ENCODE peak calls at places on chromosomes 3 and 15, in five cellular contexts. X, Z, F, H and O are unnamed samples.
A peak's percentile ranks its signal among the peaks of the same experiment; 100 is the strongest.

GRCh38 chr15:96474274-96474673 is 143.8 kb downstream of the NR2F2 start:
- DNase-seq in X (no peak), Z (no peak), F (no peak), H (no peak), O (no peak)

GRCh38 chr3:16515885-16516420 is 2.5 kb upstream of the RFTN1 start:
- DNase-seq in X (no peak), Z (no peak), F (no peak), H (no peak), O (no peak)

GRCh38 chr3:120145498-120146285 is 51.4 kb upstream of the GSK3B start:
- DNase-seq in X (no peak), Z (no peak), F (no peak), H (no peak), O (no peak)

GRCh38 chr3:43629254-43629653 is 7.4 kb upstream of the ANO10 start:
- DNase-seq in X (no peak), Z (no peak), F (no peak), H (no peak), O (no peak)

GRCh38 chr3:8755564-8756237 is 13.7 kb downstream of the OXTR start:
- DNase-seq in X (no peak), Z (no peak), F (no peak), H (no peak), O (no peak)

GRCh38 chr3:7075120-7075519 is 214.2 kb downstream of the GRM7 start:
- DNase-seq in X (no peak), Z (no peak), F (no peak), H (no peak), O (no peak)

GRCh38 chr3:185103359-185104127 is 49.3 kb downstream of the C3orf70 start:
- DNase-seq in X (no peak), Z (no peak), F (no peak), H (peak; percentile 3), O (no peak)

GRCh38 chr15:98773616-98774015 is 125.3 kb downstream of the IGF1R start:
- DNase-seq in X (no peak), Z (no peak), F (no peak), H (no peak), O (no peak)

GRCh38 chr15:68425428-68426060 is 6.4 kb downstream of the ITGA11 start:
- DNase-seq in X (no peak), Z (no peak), F (no peak), H (no peak), O (peak; percentile 38)